ENCODE peak calls at places on chromosomes 13 and 19, in six cellular contexts. I is fibroblast of lung, H is mucosa of descending colon, E is AG04450, C is bronchial epithelial cell, U is small intestine. Y is an unnamed sample.

GRCh38 chr13:61916483-61916882 is 500.8 kb upstream of the PCDH20 start:
- DNase-seq in I (no peak), H (no peak), E (no peak), C (no peak), U (no peak), Y (no peak)

GRCh38 chr19:1259873-1260748 is 9.0 kb upstream of the CIRBP start:
- DNase-seq in I (no peak), H (peak), E (no peak), C (peak), U (peak), Y (peak)

GRCh38 chr19:44707794-44708193 is 8.8 kb downstream of the CEACAM16 start:
- DNase-seq in I (no peak), H (no peak), E (no peak), C (no peak), U (no peak), Y (no peak)

GRCh38 chr13:42660367-42660965 is 86.5 kb downstream of the TNFSF11 start:
- DNase-seq in I (peak), H (no peak), E (no peak), C (peak), U (no peak), Y (no peak)

GRCh38 chr13:60647547-60647946 is 250.5 kb downstream of the TDRD3 start:
- DNase-seq in I (no peak), H (no peak), E (no peak), C (no peak), U (no peak), Y (no peak)

GRCh38 chr13:59261928-59262488 is 901.7 kb downstream of the DIAPH3 start:
- DNase-seq in I (no peak), H (no peak), E (no peak), C (no peak), U (peak), Y (no peak)

GRCh38 chr19:35882074-35882832 is 13.9 kb downstream of the APLP1 start:
- DNase-seq in I (peak), H (peak), E (peak), C (peak), U (peak), Y (no peak)

GRCh38 chr13:113034451-113035208 is 65.6 kb downstream of the MCF2L start:
- DNase-seq in I (peak), H (peak), E (peak), C (peak), U (peak), Y (peak)

GRCh38 chr19:3476830-3477229 is 3.5 kb downstream of the SMIM24 start:
- DNase-seq in I (no peak), H (no peak), E (no peak), C (no peak), U (no peak), Y (no peak)

GRCh38 chr19:36547001-36547732 is 19.1 kb upstream of the ZNF260 start:
- DNase-seq in I (peak), H (no peak), E (no peak), C (peak), U (no peak), Y (no peak)

GRCh38 chr19:2793577-2793976 is 8.3 kb downstream of the THOP1 start:
- DNase-seq in I (no peak), H (no peak), E (no peak), C (no peak), U (no peak), Y (no peak)

GRCh38 chr13:110925023-110925608 is 10.2 kb upstream of the ANKRD10 start:
- DNase-seq in I (no peak), H (no peak), E (no peak), C (no peak), U (no peak), Y (no peak)